ENCODE peak calls at places on chromosomes 11 and 22, in nine cellular contexts. I is T-helper 17 cell, G is caudate nucleus, H is NCI-H1092 treated with DMSO at 0.1 percent for 48 hours, P is M059J, O is AG08395, Y is frontal cortex, K is substantia nigra, U is astrocyte of the spinal cord. F is an unnamed sample.

GRCh38 chr22:23012081-23012622 is 58.2 kb upstream of the GNAZ start:
- DNase-seq in K (no peak), G (no peak), Y (no peak), O (no peak), U (no peak), I (no peak), P (no peak), H (no peak), F (no peak)

GRCh38 chr11:17786824-17787525 is 52.4 kb downstream of the KCNC1 start:
- DNase-seq in P (peak; percentile 81), K (no peak), H (no peak), I (no peak), G (no peak), U (peak; percentile 84), O (peak; percentile 90), Y (no peak), F (no peak)

GRCh38 chr11:107683070-107683469 is 28.8 kb downstream of the SLN start:
- DNase-seq in K (no peak), H (no peak), Y (no peak), I (no peak), G (no peak), U (no peak), O (no peak), P (no peak), F (no peak)

GRCh38 chr11:83819936-83820549 is 533.9 kb upstream of the CCDC90B start:
- DNase-seq in U (peak; percentile 70), H (peak; percentile 28), P (peak; percentile 70), G (no peak), I (no peak), O (peak; percentile 69), Y (peak; percentile 13), K (no peak), F (peak; percentile 90)

GRCh38 chr22:37508431-37508963 is 10.7 kb downstream of the CARD10 start:
- DNase-seq in Y (no peak), U (no peak), O (no peak), K (no peak), I (no peak), P (no peak), H (no peak), G (no peak), F (no peak)

GRCh38 chr11:69194396-69194795 is 38.7 kb downstream of the SMIM38 start:
- DNase-seq in Y (no peak), P (no peak), O (no peak), G (no peak), K (no peak), I (no peak), H (no peak), U (no peak), F (no peak)

GRCh38 chr11:102194257-102194656 is 84.0 kb downstream of the YAP1 start:
- DNase-seq in I (no peak), P (peak; percentile 13), G (no peak), U (no peak), H (no peak), K (no peak), Y (no peak), O (peak; percentile 33), F (no peak)

GRCh38 chr11:26953770-26954392 is 40.0 kb upstream of the FIBIN start:
- DNase-seq in Y (no peak), U (peak; percentile 83), I (no peak), K (no peak), O (peak; percentile 31), G (no peak), P (no peak), H (no peak), F (peak; percentile 61)

GRCh38 chr11:30314625-30315024 is 8.3 kb upstream of the ARL14EP start:
- DNase-seq in I (no peak), P (no peak), O (peak; percentile 16), K (no peak), U (peak; percentile 26), Y (no peak), H (no peak), G (no peak), F (peak; percentile 39)

GRCh38 chr22:48596111-48596860 is 1231.4 kb downstream of the BRD1 start:
- DNase-seq in P (no peak), H (no peak), I (no peak), U (no peak), G (no peak), O (no peak), Y (no peak), K (peak; percentile 36), F (no peak)

GRCh38 chr11:16967347-16967662 is 46.9 kb downstream of the PLEKHA7 start:
- DNase-seq in K (no peak), U (no peak), O (no peak), H (no peak), G (no peak), Y (no peak), I (no peak), P (no peak), F (no peak)

GRCh38 chr22:23609983-23610781 is 21.9 kb downstream of the DRICH1 start:
- DNase-seq in K (no peak), P (peak; percentile 20), O (no peak), U (no peak), G (no peak), Y (no peak), I (no peak), H (no peak), F (no peak)

GRCh38 chr11:17921620-17922473 is 91.0 kb downstream of the SERGEF start:
- DNase-seq in I (no peak), O (peak; percentile 38), Y (no peak), G (no peak), K (no peak), P (peak; percentile 3), H (peak; percentile 13), U (peak; percentile 58), F (peak; percentile 71)

GRCh38 chr11:106872246-106872645 is 146.0 kb downstream of the GUCY1A2 start:
- DNase-seq in P (no peak), U (no peak), O (no peak), H (no peak), G (no peak), K (no peak), Y (no peak), I (no peak), F (no peak)

GRCh38 chr11:33375688-33376311 is 118.6 kb downstream of the HIPK3 start:
- DNase-seq in H (peak; percentile 82), G (no peak), Y (peak; percentile 47), I (no peak), P (peak; percentile 49), K (no peak), U (peak; percentile 35), O (peak; percentile 17), F (peak; percentile 80)

GRCh38 chr11:119700030-119700429 is 29.0 kb downstream of the NECTIN1 start:
- DNase-seq in O (no peak), U (no peak), Y (no peak), I (no peak), G (no peak), P (no peak), H (no peak), K (no peak), F (no peak)

GRCh38 chr11:103035656-103036434 is 56.1 kb downstream of the DCUN1D5 start:
- DNase-seq in H (peak; percentile 65), Y (peak; percentile 9), G (no peak), O (peak; percentile 64), U (peak; percentile 84), P (peak; percentile 89), I (no peak), K (no peak), F (peak; percentile 95)

GRCh38 chr11:42647993-42648392 is 663.8 kb upstream of the API5 start:
- DNase-seq in U (no peak), Y (no peak), G (no peak), K (no peak), O (no peak), P (no peak), H (no peak), I (no peak), F (no peak)

GRCh38 chr11:13140873-13141655 is 131.9 kb downstream of the RASSF10 start:
- DNase-seq in Y (no peak), H (no peak), P (peak; percentile 97), K (peak; percentile 27), O (peak; percentile 10), U (peak; percentile 37), I (no peak), G (no peak), F (no peak)

GRCh38 chr11:94650756-94651155 is 83.6 kb downstream of the PIWIL4 start:
- DNase-seq in U (peak; percentile 19), I (no peak), Y (no peak), O (peak; percentile 93), H (no peak), G (no peak), K (peak; percentile 37), P (no peak), F (no peak)

GRCh38 chr22:26612652-26613051 is 5.2 kb downstream of the CRYBB1 start:
- DNase-seq in U (no peak), G (no peak), O (no peak), Y (no peak), H (no peak), I (no peak), P (no peak), K (no peak), F (no peak)

GRCh38 chr11:121356357-121356756 is 63.8 kb downstream of the SC5D start:
- DNase-seq in U (no peak), G (no peak), K (no peak), O (no peak), H (no peak), P (peak; percentile 64), Y (no peak), I (no peak), F (no peak)